ENCODE peak calls at places on chromosomes 1 and 21, in five cellular contexts. Z, H, S, X and F are unnamed samples.

GRCh38 chr1:157776971-157777386 is at the start of gene FCRL2:
- DNase-seq in Z (no peak), H (no peak), S (no peak), X (no peak), F (no peak)

GRCh38 chr21:26506951-26507350 is 66.1 kb downstream of the CYYR1 start:
- DNase-seq in Z (peak), H (no peak), S (no peak), X (no peak), F (peak)

GRCh38 chr1:42937141-42937696 is 21.4 kb downstream of the SLC2A1 start:
- DNase-seq in Z (peak), H (no peak), S (no peak), X (no peak), F (peak)

GRCh38 chr1:4626560-4627319 is 27.7 kb upstream of the AJAP1 start:
- DNase-seq in Z (no peak), H (peak), S (no peak), X (no peak), F (no peak)

GRCh38 chr1:212700892-212701819 is 1.5 kb upstream of the BATF3 start:
- DNase-seq in Z (peak), H (peak), S (no peak), X (peak), F (peak)

GRCh38 chr1:227136210-227136609 is 182.1 kb downstream of the CDC42BPA start:
- DNase-seq in Z (no peak), H (no peak), S (no peak), X (no peak), F (no peak)

GRCh38 chr1:161046574-161047167 is 894 bp upstream of the USF1 start:
- DNase-seq in Z (no peak), H (no peak), S (no peak), X (no peak), F (no peak)

GRCh38 chr1:15785683-15786082 is 21.8 kb downstream of the UQCRHL start:
- DNase-seq in Z (no peak), H (no peak), S (no peak), X (no peak), F (no peak)

GRCh38 chr1:66275083-66275482 is 258.9 kb upstream of the SGIP1 start:
- DNase-seq in Z (no peak), H (no peak), S (no peak), X (no peak), F (peak)

GRCh38 chr1:110003747-110004428 is 19.3 kb downstream of the AHCYL1 start:
- DNase-seq in Z (peak), H (peak), S (peak), X (peak), F (peak)

GRCh38 chr1:47582891-47583608 is 145.2 kb downstream of the FOXD2 start:
- DNase-seq in Z (no peak), H (no peak), S (no peak), X (no peak), F (peak)

GRCh38 chr1:172585348-172585747 is 52.4 kb downstream of the SUCO start:
- DNase-seq in Z (peak), H (no peak), S (no peak), X (no peak), F (peak)

GRCh38 chr1:226100436-226101347 is 38.2 kb downstream of the H3-3A start:
- DNase-seq in Z (peak), H (peak), S (peak), X (peak), F (peak)

GRCh38 chr1:12144236-12144635 is 22.6 kb upstream of the TNFRSF1B start:
- DNase-seq in Z (no peak), H (no peak), S (no peak), X (no peak), F (no peak)

GRCh38 chr1:9737057-9737456 is 85.5 kb downstream of the PIK3CD start:
- DNase-seq in Z (no peak), H (no peak), S (no peak), X (no peak), F (no peak)

GRCh38 chr21:43034098-43034497 is 41.5 kb downstream of the CBS start:
- DNase-seq in Z (no peak), H (no peak), S (no peak), X (no peak), F (no peak)

GRCh38 chr1:181448461-181448860 is 34.9 kb upstream of the CACNA1E start:
- DNase-seq in Z (no peak), H (no peak), S (no peak), X (no peak), F (no peak)

GRCh38 chr1:37666241-37666867 is 26.0 kb upstream of the CDCA8 start:
- DNase-seq in Z (no peak), H (no peak), S (no peak), X (no peak), F (no peak)

GRCh38 chr21:41992576-41992975 is 17.6 kb downstream of the ZBTB21 start:
- DNase-seq in Z (no peak), H (no peak), S (no peak), X (no peak), F (no peak)

DNA sequence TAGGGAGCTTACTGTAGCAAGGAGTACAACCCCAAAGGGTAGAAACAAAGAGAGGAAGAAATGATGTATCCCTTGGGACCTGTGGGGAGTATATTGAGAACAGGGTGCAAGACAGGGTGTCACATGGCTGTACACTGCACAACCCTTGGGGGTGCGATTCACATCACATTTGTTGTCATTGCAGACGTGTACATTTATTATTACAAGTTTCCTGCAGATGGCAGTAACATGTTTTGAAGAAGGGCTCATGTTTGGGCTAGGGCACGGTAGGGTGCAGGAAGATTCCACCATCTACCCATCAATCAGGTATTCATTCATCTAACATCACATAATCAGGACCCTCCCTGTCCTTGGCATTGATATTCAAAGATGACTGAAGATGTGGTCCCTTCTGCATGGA is 62.5 kb downstream of the NDUFS5 start:
- DNase-seq in Z (no peak), H (no peak), S (no peak), X (no peak), F (no peak)
- TF ChIP-seq CTCF in Z (no peak), H (no peak), S (no peak), X (no peak), F (no peak)

DNA sequence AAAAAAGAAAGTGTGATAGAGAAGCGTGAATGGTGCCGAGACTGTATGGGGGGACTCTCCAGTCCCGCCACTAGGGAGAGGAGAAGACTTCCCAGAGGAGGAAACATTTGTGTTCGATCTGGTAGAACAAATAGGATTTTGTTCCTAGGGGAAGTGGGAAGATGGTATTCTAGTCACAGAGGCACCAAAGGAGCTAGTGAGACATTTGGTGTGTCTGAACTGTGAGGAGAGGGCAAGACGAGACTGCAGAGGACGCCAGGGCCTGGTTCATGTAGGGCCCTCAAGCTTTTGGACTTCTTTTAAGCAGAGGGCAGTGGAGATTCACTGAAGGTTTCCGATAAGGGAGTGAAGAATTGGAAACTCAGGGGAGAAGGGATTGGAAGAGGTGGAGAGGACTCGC is 2.9 kb downstream of the BTBD19 start:
- DNase-seq in Z (no peak), H (peak), S (no peak), X (peak), F (no peak)
- H3K4me3 ChIP-seq in Z (peak), H (no peak), S (no peak), X (no peak), F (no peak)

GRCh38 chr1:178919581-178919980 is 48.7 kb upstream of the ANGPTL1 start:
- DNase-seq in Z (no peak), H (no peak), S (no peak), X (no peak), F (no peak)

GRCh38 chr1:178926046-178926445 is 55.2 kb upstream of the ANGPTL1 start:
- DNase-seq in Z (no peak), H (no peak), S (no peak), X (no peak), F (no peak)

GRCh38 chr1:178921499-178921898 is 50.6 kb upstream of the ANGPTL1 start:
- DNase-seq in Z (no peak), H (no peak), S (no peak), X (no peak), F (no peak)

GRCh38 chr1:178927003-178927402 is 56.1 kb upstream of the ANGPTL1 start:
- DNase-seq in Z (no peak), H (no peak), S (no peak), X (no peak), F (no peak)

DNA sequence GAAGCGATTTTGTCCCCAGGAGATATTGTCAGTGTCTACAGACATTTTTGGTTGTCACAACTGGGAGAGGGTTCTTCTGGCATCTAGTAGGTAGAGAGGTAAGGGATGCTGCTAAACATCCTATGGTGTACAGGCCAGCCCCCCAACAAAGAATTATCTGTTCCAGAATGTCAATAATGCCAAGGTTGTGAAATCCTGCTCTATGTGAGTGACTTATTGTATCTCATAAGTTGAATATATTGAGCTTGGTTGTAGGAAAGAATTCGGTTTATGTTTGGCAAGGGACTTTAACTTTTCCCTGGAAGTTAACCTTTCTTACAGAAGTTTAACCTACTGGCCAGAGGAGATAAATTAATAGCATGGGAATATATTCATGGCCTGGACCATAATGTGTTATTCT is 52.6 kb upstream of the ANGPTL1 start:
- DNase-seq in Z (no peak), H (no peak), S (no peak), X (no peak), F (no peak)
- TF ChIP-seq CTCF in Z (no peak), H (no peak), S (no peak), X (no peak), F (no peak)

DNA sequence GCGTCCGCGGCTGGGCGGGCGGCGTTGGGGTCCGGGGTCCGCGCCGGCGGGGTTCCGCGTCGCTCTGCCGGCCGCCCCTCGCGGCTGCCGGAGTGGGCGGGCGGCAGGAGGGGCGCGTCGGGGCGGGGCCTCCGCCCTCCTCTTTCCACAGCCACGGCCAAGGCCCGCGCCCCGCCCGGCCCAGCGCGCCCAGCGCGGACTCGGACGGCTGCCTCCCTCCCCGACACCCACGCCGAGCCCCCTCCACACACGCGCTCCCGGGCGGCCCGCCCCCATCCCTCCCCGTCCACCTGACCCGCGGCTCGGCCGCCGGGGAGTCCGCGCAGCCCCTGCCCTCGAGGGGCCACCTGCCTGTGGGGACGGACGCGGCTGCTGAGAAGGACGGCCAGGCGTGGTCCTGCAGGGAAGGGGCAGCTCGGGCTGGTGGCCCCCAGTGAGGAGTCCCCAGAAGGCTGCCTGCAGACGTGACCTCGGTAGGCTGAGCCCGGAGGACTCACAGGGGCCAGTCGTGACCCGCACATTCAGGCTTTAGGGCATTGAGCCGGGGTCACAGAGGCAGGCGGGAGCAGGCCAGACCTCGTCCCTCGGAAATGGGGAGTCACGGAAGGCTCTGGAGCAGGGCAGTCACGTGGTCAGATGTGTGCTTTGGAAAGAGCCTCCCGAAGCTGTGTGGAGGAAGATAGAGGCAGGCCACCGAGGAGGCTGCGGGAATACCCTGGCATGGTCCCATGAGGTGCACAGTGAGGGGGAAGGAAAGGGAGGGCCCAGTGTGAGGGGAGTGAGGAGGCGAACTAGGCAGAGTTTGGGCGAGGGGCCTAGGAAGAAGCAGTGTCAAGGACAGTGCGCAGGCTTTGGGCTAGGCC is at the start of gene COL8A2:
- DNase-seq in Z (no peak), H (peak), S (no peak), X (peak), F (no peak)
- H3K4me3 ChIP-seq in Z (peak), H (peak), S (peak), X (peak), F (no peak)

GRCh38 chr21:45227735-45228134 is 60.0 kb downstream of the POFUT2 start:
- DNase-seq in Z (no peak), H (no peak), S (no peak), X (no peak), F (no peak)
- TF ChIP-seq CTCF in Z (peak), H (no peak), S (no peak), X (no peak), F (no peak)

DNA sequence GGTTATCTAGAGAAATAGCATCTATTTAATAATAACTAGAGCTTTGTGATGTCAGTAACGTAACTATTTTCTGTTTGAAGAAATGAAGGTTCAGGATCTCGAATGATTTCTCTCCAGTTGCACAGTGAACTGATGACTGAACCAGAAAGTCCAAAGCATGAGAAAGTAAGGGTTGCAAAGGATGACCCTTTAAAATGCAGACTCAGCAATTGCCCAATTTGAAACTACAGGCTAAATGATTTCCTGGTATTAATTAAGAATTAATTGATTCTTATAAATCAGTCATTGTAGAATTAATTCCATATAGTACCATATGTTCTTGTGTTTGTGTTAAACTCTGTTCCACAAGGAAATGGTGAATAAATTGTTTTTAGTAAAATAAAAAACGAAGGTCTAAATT is 318.6 kb downstream of the NFIA start:
- DNase-seq in Z (no peak), H (no peak), S (no peak), X (no peak), F (no peak)
- H3K4me3 ChIP-seq in Z (no peak), H (no peak), S (no peak), X (no peak), F (no peak)

GRCh38 chr1:210233495-210234253 is 1.1 kb downstream of the SERTAD4 start:
- DNase-seq in Z (peak), H (peak), S (no peak), X (peak), F (peak)

GRCh38 chr1:210235363-210236053 is 2.9 kb downstream of the SERTAD4 start:
- DNase-seq in Z (no peak), H (no peak), S (no peak), X (no peak), F (no peak)

GRCh38 chr1:210233216-210233494 is 559 bp downstream of the SERTAD4 start:
- DNase-seq in Z (no peak), H (no peak), S (no peak), X (peak), F (peak)

GRCh38 chr1:210232524-210233215 is at the start of gene SERTAD4:
- DNase-seq in Z (peak), H (peak), S (no peak), X (peak), F (peak)

DNA sequence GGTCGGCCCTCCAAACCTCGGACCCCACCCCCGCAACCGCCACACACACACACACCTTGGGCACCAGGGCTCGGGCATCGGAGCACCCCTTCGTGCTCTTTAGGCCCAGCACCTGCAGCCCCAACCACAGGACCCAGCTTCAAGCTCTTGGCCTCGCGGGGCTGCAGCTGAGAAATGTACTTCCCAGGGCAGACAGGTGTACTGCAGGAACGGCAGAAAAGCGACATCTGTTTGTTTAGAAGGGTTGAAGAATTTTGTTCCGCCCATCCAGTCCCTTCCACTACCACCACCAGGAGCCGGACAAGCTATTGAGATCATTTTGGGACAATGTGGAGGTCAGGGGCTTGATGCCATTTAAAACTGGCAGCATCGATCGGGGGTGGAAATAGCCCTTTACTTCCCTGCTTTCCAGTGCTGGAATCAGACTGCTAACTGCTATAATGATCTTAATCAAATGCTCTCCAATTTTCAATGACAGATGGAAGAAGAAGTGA is 1.7 kb downstream of the SERTAD4 start:
- DNase-seq in Z (no peak), H (no peak), S (no peak), X (no peak), F (no peak)
- TF ChIP-seq CTCF in Z (no peak), H (no peak), S (no peak), X (no peak), F (no peak)